ENCODE peak calls at places on chromosomes 4 and X, in five cellular contexts. T is IMR-90, N is H1, V is H9, B is mesenchymal stem cell. P is an unnamed sample.

GRCh38 chr4:39043058-39043696 is 11.0 kb upstream of the TMEM156 start:
- DNase-seq in T (peak; percentile 75), N (no peak), V (no peak), B (peak; percentile 88), P (no peak)

GRCh38 chr4:74190919-74191397 is 33.0 kb downstream of the MTHFD2L start:
- DNase-seq in T (no peak), N (no peak), V (no peak), B (no peak), P (no peak)

GRCh38 chrX:118666521-118666920 is 60.9 kb upstream of the IL13RA1 start:
- DNase-seq in T (peak; percentile 31), N (no peak), V (no peak), B (no peak), P (no peak)

GRCh38 chrX:128975716-128976115 is 547.6 kb downstream of the SMARCA1 start:
- DNase-seq in T (no peak), N (peak; percentile 31), V (peak; percentile 80), B (peak; percentile 0), P (peak; percentile 51)

GRCh38 chr4:66266035-66266434 is 595.7 kb upstream of the EPHA5 start:
- DNase-seq in T (no peak), N (peak; percentile 10), V (peak; percentile 45), B (no peak), P (no peak)

GRCh38 chrX:107677501-107677901 is 49.2 kb downstream of the PRPS1 start:
- DNase-seq in T (no peak), N (no peak), V (no peak), B (peak; percentile 83), P (no peak)

GRCh38 chr4:140326395-140326993 is 47.0 kb upstream of the SCOC start:
- DNase-seq in T (peak; percentile 65), N (no peak), V (no peak), B (peak; percentile 63), P (no peak)

GRCh38 chr4:8291701-8292387 is 22.3 kb downstream of the HTRA3 start:
- DNase-seq in T (no peak), N (no peak), V (no peak), B (no peak), P (no peak)

GRCh38 chrX:134971926-134972325 is 18.9 kb upstream of the SMIM10 start:
- DNase-seq in T (peak; percentile 42), N (no peak), V (no peak), B (peak; percentile 20), P (no peak)

GRCh38 chr4:175779081-175779620 is 32.9 kb downstream of the GPM6A start:
- DNase-seq in T (no peak), N (no peak), V (no peak), B (no peak), P (no peak)

GRCh38 chrX:23773601-23774175 is 9.3 kb upstream of the SAT1 start:
- DNase-seq in T (no peak), N (no peak), V (no peak), B (peak; percentile 20), P (no peak)

GRCh38 chr4:44869222-44869882 is 143.0 kb upstream of the GNPDA2 start:
- DNase-seq in T (no peak), N (no peak), V (no peak), B (no peak), P (no peak)

GRCh38 chr4:168856312-168856711 is 153.7 kb downstream of the CBR4 start:
- DNase-seq in T (peak; percentile 97), N (no peak), V (no peak), B (peak; percentile 97), P (no peak)

GRCh38 chr4:99833766-99834165 is 17.1 kb downstream of the DAPP1 start:
- DNase-seq in T (no peak), N (no peak), V (no peak), B (no peak), P (no peak)
- H4K91ac ChIP-seq in T (no peak overlapping the region), N (no peak overlapping the region), V (no peak overlapping the region), B (no peak overlapping the region), P (no peak overlapping the region)

GRCh38 chr4:83258463-83258862 is 26.1 kb downstream of the COQ2 start:
- DNase-seq in T (no peak), N (no peak), V (no peak), B (no peak), P (no peak)
- H4K91ac ChIP-seq in T (peak overlapping the region; percentile 86), N (no peak overlapping the region), V (no peak overlapping the region), B (no peak overlapping the region), P (no peak overlapping the region)

GRCh38 chr4:128600410-128600809 is 209.1 kb upstream of the JADE1 start:
- DNase-seq in T (peak; percentile 25), N (no peak), V (no peak), B (peak; percentile 52), P (no peak)
- H4K91ac ChIP-seq in T (peak overlapping the region; percentile 78), N (no peak overlapping the region), V (no peak overlapping the region), B (peak overlapping the region; percentile 71), P (no peak overlapping the region)

GRCh38 chr4:4866124-4866832 is 6.8 kb downstream of the MSX1 start:
- DNase-seq in T (no peak), N (no peak), V (no peak), B (peak; percentile 26), P (no peak)

GRCh38 chr4:4864940-4865704 is 5.7 kb downstream of the MSX1 start:
- DNase-seq in T (no peak), N (no peak), V (no peak), B (no peak), P (no peak)

GRCh38 chr4:4864443-4864939 is 5.0 kb downstream of the MSX1 start:
- DNase-seq in T (no peak), N (no peak), V (no peak), B (no peak), P (no peak)

GRCh38 chr4:4866833-4867744 is 7.6 kb downstream of the MSX1 start:
- DNase-seq in T (no peak), N (no peak), V (peak; percentile 79), B (peak; percentile 21), P (no peak)

DNA sequence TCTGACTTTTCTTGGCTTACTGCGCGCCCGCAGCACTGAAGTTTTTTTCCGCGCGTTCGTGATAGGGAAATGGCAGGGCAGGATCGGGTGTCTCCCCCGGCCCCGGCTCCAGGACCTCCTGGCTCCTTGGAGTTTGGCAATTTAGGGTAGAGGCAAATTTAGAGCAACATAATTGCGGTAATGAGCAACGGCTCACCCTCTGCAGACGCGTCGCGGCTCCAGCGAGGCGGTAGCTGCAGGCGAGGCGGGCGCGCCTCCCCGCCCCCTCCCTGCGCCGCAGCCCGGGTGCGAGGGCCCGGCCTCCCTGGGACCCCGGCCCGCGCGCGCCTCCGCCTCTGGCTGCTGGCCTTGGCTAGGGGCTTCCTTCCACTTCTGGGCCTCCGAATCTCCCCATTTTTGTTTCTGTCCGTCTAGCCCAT is 6.2 kb downstream of the MSX1 start:
- DNase-seq in T (no peak), N (no peak), V (no peak), B (no peak), P (no peak)
- H4K91ac ChIP-seq in T (no peak overlapping the region), N (no peak overlapping the region), V (no peak overlapping the region), B (no peak overlapping the region), P (no peak overlapping the region)

DNA sequence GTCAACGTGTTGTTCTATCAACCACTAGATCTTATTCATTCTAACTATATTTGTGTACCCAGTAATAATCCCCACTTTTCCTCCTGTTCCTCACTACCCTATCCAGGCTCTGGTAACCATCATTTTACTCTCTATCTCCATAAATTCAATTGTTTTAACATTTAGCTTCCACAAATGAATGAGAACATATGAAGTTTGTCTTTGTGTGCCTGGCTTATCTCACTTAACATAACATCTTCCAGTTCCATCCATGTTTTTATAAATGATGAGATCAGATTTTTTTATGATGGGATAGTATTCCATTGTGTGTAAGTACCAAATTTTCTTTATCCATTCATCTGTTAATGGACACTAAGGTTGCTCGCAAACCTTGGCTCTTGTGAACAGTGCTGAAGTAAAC is 59.9 kb upstream of the IBSP start:
- DNase-seq in T (no peak), N (no peak), V (no peak), B (no peak), P (no peak)
- H4K91ac ChIP-seq in T (no peak overlapping the region), N (no peak overlapping the region), V (no peak overlapping the region), B (no peak overlapping the region), P (no peak overlapping the region)

GRCh38 chr4:4714330-4714729 is 145.1 kb upstream of the MSX1 start:
- DNase-seq in T (peak; percentile 69), N (no peak), V (no peak), B (peak; percentile 34), P (no peak)

GRCh38 chr4:4717692-4718091 is 141.8 kb upstream of the MSX1 start:
- DNase-seq in T (no peak), N (no peak), V (no peak), B (no peak), P (no peak)

GRCh38 chr4:4711902-4712301 is 147.6 kb upstream of the MSX1 start:
- DNase-seq in T (no peak), N (no peak), V (no peak), B (no peak), P (no peak)

GRCh38 chr4:4712800-4713528 is 146.5 kb upstream of the MSX1 start:
- DNase-seq in T (no peak), N (no peak), V (no peak), B (peak; percentile 18), P (no peak)
- H4K91ac ChIP-seq in T (no peak overlapping the region), N (no peak overlapping the region), V (no peak overlapping the region), B (no peak overlapping the region), P (no peak overlapping the region)

DNA sequence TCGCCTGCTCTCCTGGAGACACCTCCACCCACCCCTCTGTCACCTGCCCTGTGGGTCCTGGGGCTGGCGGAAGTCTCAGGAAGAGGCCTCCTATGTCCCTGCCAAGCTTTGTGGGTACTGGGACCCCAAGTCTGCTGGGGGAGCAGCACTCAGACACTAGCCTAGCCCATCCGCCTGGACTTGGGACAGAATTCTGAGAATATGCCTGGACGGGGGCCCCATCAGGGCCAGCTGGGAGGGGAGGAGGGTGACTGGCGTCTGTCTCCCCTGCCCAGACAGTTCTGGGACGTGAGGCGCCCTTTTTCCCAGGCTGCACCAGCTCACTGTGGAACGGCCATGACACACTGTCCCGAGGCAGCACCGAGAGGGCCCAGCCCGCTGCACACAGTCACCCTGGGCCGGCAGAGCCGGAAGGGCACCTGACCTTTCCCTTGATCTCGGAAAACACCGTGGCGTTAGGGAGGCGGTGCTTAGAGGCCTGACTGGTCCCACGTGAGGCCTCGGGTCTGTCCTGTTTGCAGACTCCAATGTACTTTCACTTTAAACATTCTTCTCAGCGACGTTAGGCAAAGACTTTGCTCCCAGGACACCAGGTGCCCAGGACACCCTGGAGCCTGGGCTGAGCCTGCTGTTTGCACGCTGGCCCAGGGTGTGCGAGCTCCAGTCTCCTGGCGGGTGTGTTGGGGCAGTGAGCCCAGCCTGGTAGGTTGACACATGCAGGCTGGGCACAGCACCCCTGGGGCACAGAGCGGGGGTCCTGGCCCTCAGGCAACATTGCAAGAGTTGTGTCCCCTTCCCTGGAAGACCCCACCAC is 700 bp downstream of the SLC26A1 start:
- DNase-seq in T (peak; percentile 30), N (no peak), V (no peak), B (peak; percentile 71), P (no peak)
- H4K91ac ChIP-seq in T (no peak overlapping the region), N (no peak overlapping the region), V (no peak overlapping the region), B (no peak overlapping the region), P (no peak overlapping the region)

GRCh38 chrX:130118396-130118795 is 8.1 kb upstream of the ELF4 start:
- DNase-seq in T (peak; percentile 81), N (no peak), V (no peak), B (peak; percentile 62), P (no peak)
- H4K91ac ChIP-seq in T (peak overlapping the region; percentile 70), N (no peak overlapping the region), V (no peak overlapping the region), B (peak overlapping the region; percentile 61), P (no peak overlapping the region)

GRCh38 chrX:78655642-78656041 is 3.5 kb downstream of the RTL3 start:
- DNase-seq in T (no peak), N (no peak), V (no peak), B (no peak), P (no peak)
- H4K91ac ChIP-seq in T (no peak overlapping the region), N (no peak overlapping the region), V (no peak overlapping the region), B (no peak overlapping the region), P (no peak overlapping the region)

P was measured in neuronal stem cell.